ENCODE peak calls at places on chromosome 5, in nine cellular contexts. U is frontal cortex; S is stimulated activated CD4-positive, alpha-beta T cell treated with anti-CD3 and anti-CD28 coated beads, Interleukin-15, amount 100 ng/mL, for 24 hours; X is AG09309; V is IMR-90; T is ecto neural progenitor cell; L is spleen; Z is heart left ventricle; M is heart right ventricle. G is an unnamed sample.

GRCh38 chr5:128154943-128155342 is 71.4 kb downstream of the SLC12A2 start:
- DNase-seq in U (no peak), S (no peak), X (no peak), V (peak; percentile 5), T (no peak), L (no peak), Z (no peak), M (no peak), G (no peak)

GRCh38 chr5:122507581-122507980 is 195.5 kb downstream of the SNCAIP start:
- DNase-seq in U (no peak), S (no peak), X (no peak), V (no peak), T (no peak), L (no peak), Z (no peak), M (no peak), G (no peak)

GRCh38 chr5:141672856-141673813 is 8.9 kb downstream of the ARAP3 start:
- DNase-seq in U (no peak), S (no peak), X (no peak), V (no peak), T (no peak), L (no peak), Z (no peak), M (no peak), G (no peak)

GRCh38 chr5:170293273-170293672 is 4.3 kb downstream of the LCP2 start:
- DNase-seq in U (no peak), S (peak; percentile 68), X (no peak), V (no peak), T (no peak), L (peak; percentile 94), Z (peak; percentile 78), M (no peak), G (peak; percentile 68)

GRCh38 chr5:34571380-34572041 is 84.6 kb upstream of the RAI14 start:
- DNase-seq in U (no peak), S (no peak), X (no peak), V (peak; percentile 87), T (no peak), L (no peak), Z (no peak), M (no peak), G (no peak)

GRCh38 chr5:5658226-5658625 is 235.7 kb downstream of the ICE1 start:
- DNase-seq in U (peak; percentile 24), S (no peak), X (peak; percentile 25), V (no peak), T (no peak), L (no peak), Z (no peak), M (no peak), G (peak; percentile 33)

GRCh38 chr5:944992-945685 is 52.5 kb downstream of the TRIP13 start:
- DNase-seq in U (no peak), S (no peak), X (no peak), V (no peak), T (peak; percentile 36), L (no peak), Z (no peak), M (no peak), G (no peak)

GRCh38 chr5:102663771-102664530 is 91.2 kb upstream of the PAM start:
- DNase-seq in U (no peak), S (no peak), X (peak; percentile 1), V (no peak), T (no peak), L (no peak), Z (no peak), M (no peak), G (no peak)

GRCh38 chr5:62572918-62573514 is 5.6 kb upstream of the LRRC70 start:
- DNase-seq in U (no peak), S (no peak), X (no peak), V (peak; percentile 7), T (no peak), L (no peak), Z (no peak), M (no peak), G (no peak)

GRCh38 chr5:88833371-88834107 is 49.4 kb downstream of the MEF2C start:
- DNase-seq in U (no peak), S (peak; percentile 68), X (peak; percentile 16), V (peak; percentile 74), T (no peak), L (peak; percentile 52), Z (no peak), M (no peak), G (peak; percentile 55)

GRCh38 chr5:109412981-109413402 is 3.2 kb upstream of the PJA2 start:
- DNase-seq in U (no peak), S (no peak), X (no peak), V (no peak), T (no peak), L (no peak), Z (no peak), M (no peak), G (no peak)

GRCh38 chr5:34570721-34571379 is 85.3 kb upstream of the RAI14 start:
- DNase-seq in U (no peak), S (no peak), X (peak; percentile 55), V (peak; percentile 75), T (no peak), L (no peak), Z (no peak), M (no peak), G (no peak)

GRCh38 chr5:65802080-65802479 is 80.1 kb downstream of the NLN start:
- DNase-seq in U (no peak), S (no peak), X (no peak), V (no peak), T (no peak), L (no peak), Z (no peak), M (no peak), G (no peak)

GRCh38 chr5:124301850-124302249 is 444.6 kb downstream of the ZNF608 start:
- DNase-seq in U (no peak), S (no peak), X (no peak), V (peak; percentile 72), T (no peak), L (no peak), Z (no peak), M (no peak), G (no peak)

GRCh38 chr5:9233035-9233434 is 312.8 kb downstream of the SEMA5A start:
- DNase-seq in U (no peak), S (no peak), X (no peak), V (no peak), T (no peak), L (no peak), Z (no peak), M (no peak), G (no peak)

GRCh38 chr5:114830114-114830513 is 339.6 kb downstream of the TRIM36 start:
- DNase-seq in U (no peak), S (no peak), X (no peak), V (no peak), T (peak; percentile 50), L (peak; percentile 44), Z (no peak), M (no peak), G (no peak)